ENCODE peak calls at places on chromosomes 1 and 21, in nine cellular contexts. U is right lobe of liver, M is psoas muscle, W is SJSA1, N is heart right ventricle, Y is brain microvascular endothelial cell, C is neuronal stem cell, P is IMR-90, H is body of pancreas. J is an unnamed sample.
A peak's percentile ranks its signal among the peaks of the same experiment; 100 is the strongest.

GRCh38 chr1:226132731-226133503 is 53.6 kb downstream of the ACBD3 start:
- DNase-seq in U (no peak), M (no peak), W (peak; percentile 29), N (no peak), Y (no peak), C (no peak), P (no peak), H (no peak), J (peak; percentile 54)

GRCh38 chr1:153919879-153920852 is 2.6 kb downstream of the GATAD2B start:
- DNase-seq in U (peak; percentile 39), M (no peak), W (no peak), N (no peak), Y (no peak), C (no peak), P (peak; percentile 42), H (no peak), J (no peak)

GRCh38 chr1:161388639-161389038 is 21.0 kb upstream of the CFAP126 start:
- DNase-seq in U (no peak), M (no peak), W (no peak), N (no peak), Y (no peak), C (no peak), P (no peak), H (no peak), J (no peak)

GRCh38 chr21:37079211-37079824 is 6.3 kb downstream of the TTC3 start:
- DNase-seq in U (no peak), M (no peak), W (no peak), N (no peak), Y (no peak), C (no peak), P (no peak), H (no peak), J (no peak)

GRCh38 chr1:87331319-87332269 is 2.9 kb downstream of the LMO4 start:
- DNase-seq in U (peak; percentile 90), M (peak; percentile 86), W (peak; percentile 74), N (peak; percentile 83), Y (peak; percentile 31), C (peak; percentile 80), P (peak; percentile 60), H (peak; percentile 78), J (peak; percentile 88)

GRCh38 chr1:9164537-9164910 is 35.6 kb upstream of the GPR157 start:
- DNase-seq in U (no peak), M (no peak), W (no peak), N (no peak), Y (no peak), C (no peak), P (no peak), H (no peak), J (no peak)

GRCh38 chr1:162081316-162081715 is 11.8 kb downstream of the NOS1AP start:
- DNase-seq in U (no peak), M (no peak), W (no peak), N (no peak), Y (no peak), C (no peak), P (no peak), H (no peak), J (no peak)

GRCh38 chr1:93707956-93708355 is 26.3 kb upstream of the BCAR3 start:
- DNase-seq in U (no peak), M (no peak), W (no peak), N (no peak), Y (no peak), C (no peak), P (no peak), H (no peak), J (no peak)

GRCh38 chr1:53417003-53417402 is 42.2 kb upstream of the DMRTB1 start:
- DNase-seq in U (no peak), M (no peak), W (no peak), N (no peak), Y (no peak), C (no peak), P (no peak), H (no peak), J (no peak)

GRCh38 chr21:44989943-44990780 is 50.3 kb downstream of the SLX9 start:
- DNase-seq in U (peak; percentile 53), M (peak; percentile 53), W (no peak), N (no peak), Y (no peak), C (no peak), P (no peak), H (no peak), J (no peak)

GRCh38 chr1:19157653-19158052 is 52.4 kb downstream of the UBR4 start:
- DNase-seq in U (no peak), M (no peak), W (no peak), N (no peak), Y (no peak), C (no peak), P (no peak), H (no peak), J (no peak)

GRCh38 chr1:17119076-17119743 is at the start of gene PADI2:
- DNase-seq in U (peak; percentile 80), M (peak; percentile 87), W (no peak), N (peak; percentile 51), Y (peak; percentile 12), C (peak; percentile 57), P (peak; percentile 12), H (peak; percentile 69), J (peak; percentile 75)

GRCh38 chr1:228793032-228793431 is 57.8 kb downstream of the RHOU start:
- DNase-seq in U (no peak), M (no peak), W (no peak), N (no peak), Y (no peak), C (no peak), P (no peak), H (no peak), J (no peak)

GRCh38 chr1:228795578-228795977 is 60.3 kb downstream of the RHOU start:
- DNase-seq in U (no peak), M (no peak), W (no peak), N (no peak), Y (no peak), C (no peak), P (no peak), H (no peak), J (no peak)

GRCh38 chr1:228792601-228793000 is 57.3 kb downstream of the RHOU start:
- DNase-seq in U (no peak), M (no peak), W (no peak), N (no peak), Y (no peak), C (no peak), P (no peak), H (no peak), J (no peak)

GRCh38 chr1:228794173-228794572 is 58.9 kb downstream of the RHOU start:
- DNase-seq in U (no peak), M (no peak), W (no peak), N (no peak), Y (no peak), C (no peak), P (no peak), H (no peak), J (no peak)

DNA sequence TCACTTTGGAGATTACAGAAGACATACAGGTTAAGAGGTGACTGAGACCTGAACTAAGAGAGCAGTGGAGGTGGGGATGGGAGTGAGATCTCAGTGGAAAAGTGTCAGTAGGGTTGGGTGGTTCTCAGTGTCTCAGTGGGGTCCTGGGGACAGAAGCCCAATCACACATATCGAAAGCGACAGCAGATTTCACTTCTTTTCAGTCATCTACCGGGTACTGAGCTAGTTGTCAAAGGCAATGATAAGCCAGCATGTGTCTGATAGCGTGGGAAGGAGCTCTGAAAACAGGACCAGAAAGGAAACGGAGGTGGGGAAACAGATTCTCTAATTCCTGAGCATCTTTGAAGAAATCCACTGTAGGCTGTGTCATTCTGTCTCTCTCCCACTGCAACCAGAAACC is 59.5 kb downstream of the RHOU start:
- DNase-seq in U (no peak), M (no peak), W (no peak), N (no peak), Y (no peak), C (no peak), P (no peak), H (no peak), J (no peak)
- H3K4me3 ChIP-seq in U (no peak overlapping the region), M (no peak overlapping the region), W (no peak overlapping the region), N (no peak overlapping the region), Y (no peak overlapping the region), C (no peak overlapping the region), P (no peak overlapping the region), H (no peak overlapping the region), J (no peak overlapping the region)

GRCh38 chr21:42336065-42336464 is 14.7 kb downstream of the TFF2 start:
- DNase-seq in U (no peak), M (no peak), W (peak; percentile 55), N (no peak), Y (peak; percentile 2), C (no peak), P (peak; percentile 19), H (no peak), J (no peak)

GRCh38 chr21:42330380-42331336 is 15.4 kb upstream of the TFF3 start:
- DNase-seq in U (no peak), M (no peak), W (peak; percentile 22), N (no peak), Y (no peak), C (no peak), P (no peak), H (no peak), J (no peak)

GRCh38 chr21:42331660-42332059 is 16.5 kb upstream of the TFF3 start:
- DNase-seq in U (no peak), M (no peak), W (no peak), N (no peak), Y (no peak), C (no peak), P (no peak), H (no peak), J (no peak)

GRCh38 chr21:42337276-42337675 is 13.5 kb downstream of the TFF2 start:
- DNase-seq in U (no peak), M (no peak), W (no peak), N (no peak), Y (no peak), C (no peak), P (no peak), H (no peak), J (no peak)

DNA sequence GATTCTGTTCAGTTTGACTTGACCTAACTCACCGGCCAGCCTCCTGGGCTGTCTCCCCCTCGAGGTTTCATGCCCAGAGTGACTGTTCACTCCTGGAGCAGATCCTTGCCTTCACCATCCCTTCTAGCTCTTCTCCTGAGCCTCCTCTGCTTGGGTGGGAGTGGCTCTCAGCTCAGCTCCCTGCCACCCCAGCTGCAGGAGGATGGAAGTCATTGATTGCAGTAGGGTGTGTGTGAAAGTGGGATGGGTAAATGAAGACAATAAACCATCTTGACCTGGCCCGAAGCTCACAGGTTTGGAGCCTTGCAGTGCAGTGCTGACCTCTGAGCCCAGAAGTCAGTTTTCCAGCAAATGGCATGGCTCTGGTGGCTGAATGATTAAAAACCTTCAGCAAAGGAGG is 17.3 kb upstream of the TFF3 start:
- DNase-seq in U (no peak), M (no peak), W (peak; percentile 21), N (no peak), Y (no peak), C (no peak), P (no peak), H (no peak), J (no peak)
- H3K27me3 ChIP-seq in U (no peaks in the 10 kb centered on the region), M (peaks cover 3% of the 10 kb centered on the region), W (peaks cover 10% of the 10 kb centered on the region), N (peaks cover 15% of the 10 kb centered on the region), Y (peaks cover 5% of the 10 kb centered on the region), C (no peaks in the 10 kb centered on the region), P (peaks cover 19% of the 10 kb centered on the region), H (no peaks in the 10 kb centered on the region), J (no peaks in the 10 kb centered on the region)

GRCh38 chr1:208243851-208244583 is at the start of gene PLXNA2:
- DNase-seq in U (peak; percentile 94), M (peak; percentile 91), W (peak; percentile 88), N (peak; percentile 87), Y (peak; percentile 35), C (peak; percentile 79), P (peak; percentile 52), H (peak; percentile 88), J (peak; percentile 90)
- H3K27ac ChIP-seq in U (peak within 1 kb of the TSS; percentile 82), M (peak within 1 kb of the TSS; percentile 90), W (peak within 1 kb of the TSS; percentile 56), N (peak within 1 kb of the TSS; percentile 90), Y (peak within 1 kb of the TSS; percentile 21), C (no peak within 1 kb of the TSS), P (no peak within 1 kb of the TSS), H (peak within 1 kb of the TSS; percentile 86), J (peak within 1 kb of the TSS; percentile 94)

GRCh38 chr1:179883739-179884138 is 1.7 kb downstream of the TOR1AIP1 start:
- DNase-seq in U (no peak), M (no peak), W (no peak), N (no peak), Y (no peak), C (no peak), P (peak; percentile 42), H (no peak), J (no peak)
- H3K4me3 ChIP-seq in U (peak overlapping the region; percentile 62), M (peak overlapping the region; percentile 91), W (peak overlapping the region; percentile 85), N (peak overlapping the region; percentile 79), Y (peak overlapping the region; percentile 89), C (peak overlapping the region; percentile 54), P (peak overlapping the region; percentile 68), H (peak overlapping the region; percentile 71), J (peak overlapping the region; percentile 89)